ENCODE peak calls at places on chromosomes 12 and 14, in six cellular contexts. J is thyroid gland, W is adrenal gland, V is transverse colon, F is SK-N-SH, A is prostate gland. N is an unnamed sample.

GRCh38 chr12:104436790-104437189 is 20.0 kb upstream of the CHST11 start:
- DNase-seq in J (no peak), W (no peak), V (no peak), F (no peak), A (no peak), N (no peak)

GRCh38 chr12:2785017-2785416 is 9.8 kb upstream of the FKBP4 start:
- DNase-seq in J (no peak), W (no peak), V (no peak), F (no peak), A (peak), N (no peak)

GRCh38 chr12:101027200-101027599 is 182.8 kb downstream of the SLC5A8 start:
- DNase-seq in J (no peak), W (no peak), V (no peak), F (no peak), A (no peak), N (no peak)

GRCh38 chr14:100914597-100915021 is 11.1 kb upstream of the RTL1 start:
- DNase-seq in J (no peak), W (no peak), V (no peak), F (no peak), A (no peak), N (peak)

GRCh38 chr12:15709524-15709923 is 79.7 kb downstream of the EPS8 start:
- DNase-seq in J (no peak), W (no peak), V (no peak), F (no peak), A (no peak), N (no peak)

GRCh38 chr12:5073054-5073453 is 29.4 kb downstream of the KCNA5 start:
- DNase-seq in J (no peak), W (no peak), V (no peak), F (no peak), A (no peak), N (no peak)

GRCh38 chr12:114528766-114529165 is 122.8 kb upstream of the TBX5 start:
- DNase-seq in J (no peak), W (no peak), V (no peak), F (no peak), A (no peak), N (no peak)

GRCh38 chr12:124434364-124434763 is 133.0 kb downstream of the NCOR2 start:
- DNase-seq in J (no peak), W (no peak), V (no peak), F (no peak), A (no peak), N (no peak)

GRCh38 chr12:2765052-2765451 is 29.7 kb upstream of the FKBP4 start:
- DNase-seq in J (no peak), W (no peak), V (no peak), F (no peak), A (no peak), N (no peak)

GRCh38 chr14:22390195-22390594 is 198.8 kb downstream of the DAD1 start:
- DNase-seq in J (no peak), W (no peak), V (no peak), F (no peak), A (no peak), N (no peak)

GRCh38 chr12:22034709-22035506 is 11.1 kb upstream of the CMAS start:
- DNase-seq in J (no peak), W (peak), V (no peak), F (no peak), A (no peak), N (no peak)

GRCh38 chr12:107545737-107546363 is 139.7 kb upstream of the PWP1 start:
- DNase-seq in J (no peak), W (no peak), V (no peak), F (no peak), A (no peak), N (no peak)

GRCh38 chr12:89566615-89567014 is 40.8 kb upstream of the POC1B start:
- DNase-seq in J (no peak), W (no peak), V (no peak), F (no peak), A (no peak), N (peak)

GRCh38 chr14:103105580-103106168 is 11.1 kb downstream of the EXOC3L4 start:
- DNase-seq in J (no peak), W (no peak), V (peak), F (no peak), A (no peak), N (no peak)

GRCh38 chr12:57464569-57464968 is 5.0 kb downstream of the GLI1 start:
- DNase-seq in J (no peak), W (no peak), V (no peak), F (no peak), A (no peak), N (no peak)

GRCh38 chr12:57460457-57461325 is 1.1 kb downstream of the GLI1 start:
- DNase-seq in J (no peak), W (no peak), V (no peak), F (peak), A (no peak), N (no peak)

GRCh38 chr12:57461326-57461903 is 1.8 kb downstream of the GLI1 start:
- DNase-seq in J (peak), W (peak), V (peak), F (peak), A (peak), N (no peak)

GRCh38 chr12:57461904-57462306 is 2.3 kb downstream of the GLI1 start:
- DNase-seq in J (no peak), W (no peak), V (no peak), F (no peak), A (no peak), N (no peak)

DNA sequence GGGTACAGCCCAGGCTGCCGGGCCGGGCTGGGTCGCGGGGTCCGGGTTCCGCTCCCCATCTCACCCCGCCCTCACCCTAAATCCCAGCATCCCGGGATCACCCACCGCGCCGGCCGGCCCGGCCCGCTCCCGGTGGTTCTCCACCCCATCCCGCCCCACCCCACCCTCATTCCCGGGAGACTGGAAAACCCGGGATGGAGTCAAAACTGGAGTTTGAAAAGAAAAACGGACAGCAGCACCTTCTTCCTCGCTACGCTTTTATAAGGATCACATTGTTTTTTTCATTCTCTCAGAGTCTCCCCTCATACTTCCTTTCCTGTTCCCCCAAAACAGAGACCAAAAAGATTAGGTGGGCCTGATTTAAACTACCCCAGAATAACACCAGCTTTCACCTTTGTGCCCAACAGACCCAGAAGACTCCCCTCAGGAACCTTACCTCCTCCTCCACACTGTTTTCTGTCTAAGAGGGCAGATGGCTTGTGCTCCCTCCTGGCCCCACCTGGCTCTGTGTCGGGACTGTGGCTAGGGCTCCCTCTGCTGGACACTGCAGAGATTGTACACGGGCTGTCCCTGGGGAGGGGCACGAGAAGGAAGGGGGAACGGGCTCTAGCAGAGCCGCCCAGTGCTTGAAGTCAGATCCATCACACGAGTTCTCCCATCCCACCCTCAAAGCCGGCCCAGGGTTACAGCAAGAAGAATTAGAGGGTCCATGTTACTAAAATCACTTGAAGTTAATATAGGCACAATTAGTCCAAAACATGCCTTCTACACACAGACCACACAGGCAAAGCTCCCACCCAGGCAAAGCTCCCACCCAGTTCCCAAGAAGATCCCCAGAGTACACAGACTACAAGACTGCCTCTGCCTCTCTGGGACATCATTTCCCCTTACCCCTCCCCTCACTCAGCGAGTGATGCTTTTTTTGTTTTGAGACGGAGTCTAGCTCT is 3.0 kb downstream of the GLI1 start:
- DNase-seq in J (peak), W (peak), V (peak), F (peak), A (peak), N (peak)
- H3K27ac ChIP-seq in J (peak), W (peak), V (peak), F (peak), A (peak), N (peak)

GRCh38 chr12:25264862-25265261 is 14.1 kb upstream of the KRAS start:
- DNase-seq in J (no peak), W (no peak), V (no peak), F (no peak), A (no peak), N (no peak)

GRCh38 chr12:25272937-25273526 is 22.3 kb upstream of the KRAS start:
- DNase-seq in J (no peak), W (no peak), V (no peak), F (peak), A (no peak), N (no peak)

GRCh38 chr12:25271486-25272098 is 20.9 kb upstream of the KRAS start:
- DNase-seq in J (no peak), W (no peak), V (no peak), F (no peak), A (no peak), N (no peak)

GRCh38 chr12:25266522-25266921 is 15.8 kb upstream of the KRAS start:
- DNase-seq in J (no peak), W (no peak), V (no peak), F (no peak), A (no peak), N (no peak)

DNA sequence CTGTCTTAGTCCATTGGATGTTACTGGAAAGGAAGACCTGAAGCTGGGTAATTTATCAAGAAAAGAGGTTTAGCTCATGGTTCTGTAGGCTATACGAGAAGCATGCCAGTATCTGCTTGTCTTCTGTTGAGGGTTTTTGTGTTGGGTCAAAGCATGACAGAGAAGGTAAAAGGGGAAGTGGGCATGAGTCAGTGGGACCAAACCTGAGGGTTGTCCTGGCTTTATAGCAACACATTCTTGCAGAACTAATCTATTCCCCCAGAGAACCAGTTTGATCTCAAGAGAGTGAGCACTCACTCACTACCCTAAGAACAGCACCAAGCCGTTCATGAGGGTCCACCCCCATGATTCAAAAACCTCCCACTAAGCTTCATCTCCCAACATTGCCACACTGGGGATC is 19.0 kb upstream of the KRAS start:
- DNase-seq in J (no peak), W (no peak), V (no peak), F (no peak), A (no peak), N (no peak)
- H3K27ac ChIP-seq in J (no peak), W (no peak), V (no peak), F (no peak), A (no peak), N (no peak)

DNA sequence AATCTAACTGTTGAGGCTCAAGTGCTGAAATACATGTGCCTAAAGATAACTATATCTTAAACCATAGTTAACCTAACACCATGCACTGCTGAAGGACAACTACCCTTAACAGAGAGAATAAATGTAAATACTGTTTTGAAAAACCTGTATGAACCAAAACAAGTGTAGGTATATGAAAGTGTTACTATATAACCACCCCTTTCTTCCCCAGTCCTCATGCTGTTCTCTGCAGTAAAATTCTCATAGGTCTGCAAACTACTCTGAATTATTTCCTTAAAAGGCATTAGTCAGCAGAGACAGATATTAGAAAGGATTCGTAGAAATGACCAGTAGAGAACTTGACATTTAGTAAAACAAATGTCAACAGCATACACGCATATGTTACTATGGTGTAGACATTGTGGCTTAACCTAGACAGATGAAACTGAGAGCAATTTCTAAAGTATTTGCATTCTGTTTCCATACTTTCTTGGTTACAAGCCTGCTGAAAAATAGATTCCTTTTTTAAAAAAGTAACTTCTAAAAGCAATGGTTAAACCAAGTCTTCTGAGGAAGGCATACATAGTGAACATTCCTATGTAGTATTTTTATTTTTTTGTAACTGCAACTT is 13.9 kb downstream of the CSRP2 start:
- DNase-seq in J (no peak), W (no peak), V (no peak), F (no peak), A (no peak), N (no peak)
- H3K27ac ChIP-seq in J (no peak), W (no peak), V (no peak), F (peak), A (no peak), N (no peak)

GRCh38 chr12:109495012-109495411 is 17.6 kb downstream of the UBE3B start:
- DNase-seq in J (no peak), W (no peak), V (no peak), F (no peak), A (no peak), N (no peak)

GRCh38 chr12:109496306-109496705 is 18.9 kb downstream of the UBE3B start:
- DNase-seq in J (no peak), W (no peak), V (no peak), F (no peak), A (no peak), N (no peak)

GRCh38 chr12:109494348-109494881 is 17.0 kb downstream of the UBE3B start:
- DNase-seq in J (no peak), W (no peak), V (no peak), F (no peak), A (no peak), N (no peak)

GRCh38 chr12:109500406-109501185 is 23.2 kb downstream of the UBE3B start:
- DNase-seq in J (no peak), W (no peak), V (no peak), F (no peak), A (no peak), N (no peak)

GRCh38 chr12:109497675-109498074 is 20.2 kb downstream of the UBE3B start:
- DNase-seq in J (no peak), W (no peak), V (no peak), F (no peak), A (no peak), N (peak)
- H3K27ac ChIP-seq in J (no peak), W (no peak), V (no peak), F (no peak), A (no peak), N (peak)

DNA sequence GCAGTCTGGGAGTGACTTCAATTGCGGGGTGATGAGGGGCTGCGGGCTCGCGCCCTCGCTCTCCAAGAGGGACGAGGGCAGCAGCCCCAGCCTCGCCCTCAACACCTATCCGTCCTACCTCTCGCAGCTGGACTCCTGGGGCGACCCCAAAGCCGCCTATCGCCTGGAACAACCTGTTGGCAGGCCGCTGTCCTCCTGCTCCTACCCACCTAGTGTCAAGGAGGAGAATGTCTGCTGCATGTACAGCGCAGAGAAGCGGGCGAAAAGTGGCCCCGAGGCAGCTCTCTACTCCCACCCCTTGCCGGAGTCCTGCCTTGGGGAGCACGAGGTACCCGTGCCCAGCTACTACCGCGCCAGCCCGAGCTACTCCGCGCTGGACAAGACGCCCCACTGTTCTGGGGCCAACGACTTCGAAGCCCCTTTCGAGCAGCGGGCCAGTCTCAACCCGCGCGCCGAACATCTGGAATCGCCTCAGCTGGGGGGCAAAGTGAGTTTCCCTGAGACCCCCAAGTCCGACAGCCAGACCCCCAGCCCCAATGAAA is 483 bp downstream of the HOXC10 start:
- DNase-seq in J (no peak), W (no peak), V (no peak), F (peak), A (no peak), N (no peak)
- H3K27ac ChIP-seq in J (no peak), W (no peak), V (no peak), F (no peak), A (no peak), N (no peak)

DNA sequence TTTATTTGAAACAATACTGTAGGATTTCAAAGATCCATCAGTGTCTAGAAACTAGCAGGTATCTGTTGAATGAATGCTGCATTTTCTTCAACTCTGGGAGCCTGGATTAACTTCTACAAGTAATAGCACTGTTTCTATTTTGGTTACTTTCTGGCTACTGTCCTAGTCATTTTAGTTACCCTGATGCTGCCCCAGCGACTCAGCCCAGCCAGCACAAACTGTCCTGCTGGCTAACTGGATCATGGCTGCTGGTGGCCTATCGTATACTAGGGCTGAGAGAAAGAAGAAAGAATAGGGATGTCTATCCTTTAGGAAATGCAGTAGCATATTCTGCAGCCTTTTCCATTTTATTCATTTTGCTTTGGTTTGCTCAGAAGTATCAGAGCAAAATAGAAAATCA is 53.9 kb downstream of the NTN4 start:
- DNase-seq in J (no peak), W (no peak), V (no peak), F (no peak), A (no peak), N (no peak)
- H3K27ac ChIP-seq in J (no peak), W (no peak), V (no peak), F (no peak), A (no peak), N (no peak)

DNA sequence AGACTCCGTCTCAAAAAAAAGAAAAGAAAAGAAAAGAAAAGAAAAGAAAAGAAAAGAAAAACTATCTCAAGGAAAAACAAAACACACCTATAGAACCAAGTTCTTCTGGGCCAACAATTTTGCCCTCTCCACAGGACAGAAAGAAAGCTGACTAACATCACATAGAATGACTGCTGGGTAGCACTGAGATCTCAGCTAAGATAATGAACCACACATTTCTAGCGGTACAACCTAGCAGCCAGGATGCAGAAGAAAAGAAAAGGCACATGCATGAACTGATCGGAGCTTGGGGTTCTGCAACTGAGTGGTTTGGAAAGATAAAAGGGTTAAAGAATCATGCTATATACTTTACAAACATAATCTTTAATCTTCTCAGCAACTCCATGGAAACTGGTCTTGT is 19.5 kb downstream of the TMED10 start:
- DNase-seq in J (no peak), W (no peak), V (no peak), F (no peak), A (no peak), N (no peak)
- H3K27ac ChIP-seq in J (no peak), W (no peak), V (no peak), F (no peak), A (no peak), N (no peak)

GRCh38 chr14:61648377-61648776 is 46.9 kb upstream of the HIF1A start:
- DNase-seq in J (no peak), W (no peak), V (no peak), F (no peak), A (no peak), N (no peak)
- H3K27ac ChIP-seq in J (no peak), W (no peak), V (no peak), F (no peak), A (no peak), N (peak)

GRCh38 chr14:104979758-104980591 is 1.8 kb upstream of the AHNAK2 start:
- DNase-seq in J (peak), W (peak), V (no peak), F (peak), A (peak), N (no peak)
- H3K27ac ChIP-seq in J (no peak), W (no peak), V (peak), F (peak), A (no peak), N (no peak)